ENCODE peak calls at places on chromosomes 6 and 20, in five cellular contexts. W is esophagus squamous epithelium, C is neural progenitor cell, U is tibial nerve, S is fibroblast of lung. Q is an unnamed sample. For H3K27me3 and H3K36me3, the result is how much of the 10 kb centered on the place peaks cover.

GRCh38 chr6:79377047-79377446 is 142.6 kb upstream of the HMGN3 start:
- DNase-seq in S (peak), C (no peak), W (no peak), U (no peak), Q (no peak)

GRCh38 chr6:31663961-31664789 is 622 bp downstream of the GPANK1 start:
- DNase-seq in W (no peak), C (no peak), S (peak), U (peak), Q (no peak)

GRCh38 chr20:58993332-58994248 is 12.5 kb downstream of the NELFCD start:
- DNase-seq in C (no peak), U (no peak), S (no peak), W (no peak), Q (no peak)

GRCh38 chr6:148367418-148368024 is 24.9 kb downstream of the SASH1 start:
- DNase-seq in U (peak), W (no peak), C (peak), S (peak), Q (peak)

GRCh38 chr20:52798124-52798523 is 174.0 kb upstream of the TSHZ2 start:
- DNase-seq in C (no peak), S (no peak), U (no peak), W (no peak), Q (no peak)

GRCh38 chr6:116763048-116763447 is 2.5 kb downstream of the FAM162B start:
- DNase-seq in W (no peak), U (no peak), S (no peak), C (no peak), Q (no peak)

GRCh38 chr6:125554456-125554855 is 195.0 kb upstream of the HEY2 start:
- DNase-seq in W (no peak), U (no peak), C (no peak), S (no peak), Q (no peak)

GRCh38 chr6:141667580-141668309 is 465.0 kb upstream of the GJE1 start:
- DNase-seq in U (no peak), C (peak), W (no peak), S (no peak), Q (no peak)

GRCh38 chr20:41618807-41619294 is 674 bp upstream of the CHD6 start:
- DNase-seq in C (no peak), S (no peak), W (no peak), U (no peak), Q (no peak)

GRCh38 chr6:76867182-76867581 is 596.1 kb downstream of the HTR1B start:
- DNase-seq in C (no peak), U (no peak), S (no peak), W (no peak), Q (no peak)

GRCh38 chr6:7761047-7761446 is 35.1 kb downstream of the BMP6 start:
- DNase-seq in W (no peak), U (no peak), C (no peak), S (peak), Q (no peak)

GRCh38 chr20:56752274-56752673 is 123.2 kb downstream of the TFAP2C start:
- DNase-seq in W (no peak), C (no peak), U (no peak), S (no peak), Q (no peak)

GRCh38 chr20:3753098-3753497 is 14.5 kb downstream of the ADISSP start:
- DNase-seq in S (peak), C (peak), W (no peak), U (peak), Q (no peak)

GRCh38 chr6:46263709-46264091 is 92.9 kb upstream of the ENPP5 start:
- DNase-seq in W (no peak), S (peak), U (no peak), C (no peak), Q (peak)

GRCh38 chr20:60784321-60784720 is 467.7 kb upstream of the CDH4 start:
- DNase-seq in S (no peak), W (no peak), C (no peak), U (no peak), Q (no peak)

GRCh38 chr6:52982680-52983079 is 12.4 kb downstream of the GSTA4 start:
- DNase-seq in U (no peak), C (no peak), S (no peak), W (no peak), Q (no peak)

GRCh38 chr20:58576590-58576944 is 61.4 kb upstream of the APCDD1L start:
- DNase-seq in U (no peak), W (no peak), S (no peak), C (no peak), Q (no peak)

GRCh38 chr6:79250107-79250514 is 15.6 kb upstream of the HMGN3 start:
- DNase-seq in W (no peak), S (no peak), C (peak), U (no peak), Q (no peak)

GRCh38 chr6:24205020-24205492 is 79.0 kb downstream of the NRSN1 start:
- DNase-seq in S (peak), C (peak), U (peak), W (no peak), Q (no peak)

GRCh38 chr6:9257215-9257614 is 821.9 kb upstream of the SLC35B3 start:
- DNase-seq in W (no peak), U (no peak), C (no peak), S (no peak), Q (no peak)

GRCh38 chr6:42783177-42783875 is 1.5 kb downstream of the BICRAL start:
- DNase-seq in U (peak), S (peak), C (peak), W (no peak), Q (no peak)

DNA sequence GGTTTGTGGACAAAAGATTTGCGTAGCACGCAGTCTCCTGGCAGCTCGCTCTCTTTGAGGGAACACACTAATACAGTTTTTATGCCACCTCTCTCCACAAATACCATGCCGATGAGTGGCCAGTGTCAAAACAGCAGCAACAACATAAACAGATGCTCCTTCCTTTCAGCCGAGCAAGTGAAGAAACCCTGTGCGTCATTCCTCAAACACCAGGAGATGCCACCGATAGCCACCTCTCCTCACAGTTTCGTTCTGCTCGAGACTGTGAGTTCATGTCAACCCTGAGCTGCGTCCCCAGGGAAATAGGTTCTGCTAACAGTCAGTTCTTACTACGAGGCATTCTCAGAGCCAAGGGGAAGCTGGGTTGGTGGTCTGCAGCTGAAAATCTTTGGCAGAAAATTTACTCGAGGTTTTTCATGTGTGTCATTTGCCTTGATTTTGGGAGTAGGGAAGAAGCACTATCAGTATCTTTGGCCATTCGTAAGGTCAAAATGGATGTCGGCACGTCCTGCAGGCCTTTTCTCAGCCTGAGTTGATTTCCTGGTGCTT is 59.9 kb downstream of the EYA2 start:
- DNase-seq in U (peak), W (no peak), S (peak), C (no peak), Q (peak)
- H3K4me3 ChIP-seq in U (no peak), W (no peak), S (peak), C (no peak), Q (no peak)

GRCh38 chr6:166758136-166758704 is 131.2 kb upstream of the RPS6KA2 start:
- DNase-seq in S (no peak), W (no peak), C (no peak), U (no peak), Q (no peak)
- H3K27me3 ChIP-seq in S (under half), W (under half), C (under half), U (under half), Q (under half)

DNA sequence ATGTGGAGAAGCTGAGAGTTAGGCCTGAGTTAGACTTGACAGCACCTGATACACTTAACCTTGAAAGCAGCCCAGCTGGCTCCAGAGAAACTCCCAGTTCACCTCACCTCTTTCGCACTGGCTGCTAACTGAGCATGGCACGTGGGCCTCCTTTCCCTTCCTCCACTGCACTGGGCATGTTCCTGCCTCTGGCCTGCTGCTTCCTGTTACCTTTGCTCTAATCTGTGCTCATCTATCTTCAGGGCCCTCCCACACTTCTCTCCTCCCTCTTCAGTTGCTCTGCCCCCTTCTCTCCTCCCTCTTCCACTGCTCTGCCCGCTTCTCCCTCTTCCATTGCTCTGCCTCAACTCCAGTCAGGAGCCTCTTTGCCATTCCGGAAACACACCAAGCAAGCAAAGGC is 13.7 kb upstream of the UBE2V1 start:
- DNase-seq in S (peak), W (no peak), U (no peak), C (no peak), Q (no peak)
- H3K36me3 ChIP-seq in S (under half), W (under half), U (under half), C (under half), Q (under half)

GRCh38 chr20:48211847-48212246 is 426.6 kb upstream of the SULF2 start:
- DNase-seq in W (no peak), S (no peak), U (no peak), C (no peak), Q (no peak)
- H3K4me3 ChIP-seq in W (no peak), S (no peak), U (no peak), C (no peak), Q (no peak)

DNA sequence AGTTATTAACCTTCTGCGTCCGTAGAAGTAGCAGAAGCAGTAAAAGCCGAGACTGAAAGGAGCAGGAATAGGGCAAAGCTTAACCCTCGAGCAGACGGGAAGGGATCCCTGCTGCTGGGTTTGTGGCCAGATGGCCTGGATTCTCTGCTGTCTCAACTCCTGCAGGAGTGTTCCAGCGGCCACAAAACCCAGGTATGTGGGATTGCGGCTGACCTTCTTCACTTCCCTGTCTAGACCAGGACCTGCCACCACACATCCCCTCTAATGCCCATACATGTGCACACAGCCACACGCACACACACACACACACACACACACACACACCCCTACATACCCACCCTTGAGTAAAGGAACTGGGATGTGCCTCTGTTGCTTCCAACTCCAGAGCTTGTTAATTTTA is 33.1 kb upstream of the TNFRSF21 start:
- DNase-seq in C (no peak), W (no peak), U (no peak), S (no peak), Q (no peak)
- H3K27me3 ChIP-seq in C (under half), W (under half), U (under half), S (under half), Q (under half)